ENCODE peak calls at places on chromosome 6, in five cellular contexts. I is psoas muscle; K is NCI-H1105 treated with DMSO at 0.1 percent for 48 hours; Z is stimulated activated CD4-positive, alpha-beta T cell treated with anti-CD3 and anti-CD28 coated beads, TNF-alpha, amount 100 ng/mL, for 1 hour; S is ecto neural progenitor cell. G is an unnamed sample.

GRCh38 chr6:90179190-90180169 is 117.2 kb downstream of the BACH2 start:
- DNase-seq in Z (no peak), K (no peak), I (no peak), S (no peak), G (no peak)

GRCh38 chr6:46888578-46888977 is 33.2 kb downstream of the ADGRF5 start:
- DNase-seq in S (no peak), I (no peak), Z (no peak), K (no peak), G (no peak)

GRCh38 chr6:443621-444175 is 52.1 kb downstream of the IRF4 start:
- DNase-seq in Z (no peak), I (no peak), S (no peak), K (no peak), G (no peak)

GRCh38 chr6:73823046-73823735 is 127.2 kb downstream of the CD109 start:
- DNase-seq in I (no peak), K (peak; percentile 50), S (no peak), Z (no peak), G (no peak)

GRCh38 chr6:16731503-16732018 is 29.7 kb downstream of the ATXN1 start:
- DNase-seq in K (peak; percentile 16), S (no peak), I (no peak), Z (no peak), G (no peak)

GRCh38 chr6:6332240-6332639 is 11.8 kb upstream of the F13A1 start:
- DNase-seq in I (no peak), Z (no peak), S (no peak), K (no peak), G (no peak)

GRCh38 chr6:38179794-38180430 is 360.4 kb downstream of the ZFAND3 start:
- DNase-seq in Z (no peak), K (no peak), I (no peak), S (peak; percentile 30), G (no peak)

GRCh38 chr6:156720739-156721714 is 56.2 kb upstream of the ARID1B start:
- DNase-seq in K (peak; percentile 85), Z (no peak), S (no peak), I (no peak), G (no peak)

GRCh38 chr6:162615016-162615717 is 112.4 kb downstream of the PRKN start:
- DNase-seq in S (no peak), Z (no peak), I (no peak), K (no peak), G (no peak)

GRCh38 chr6:53862517-53863457 is 68.0 kb downstream of the LRRC1 start:
- DNase-seq in S (no peak), I (no peak), K (no peak), Z (no peak), G (no peak)

GRCh38 chr6:11320914-11321549 is 88.6 kb upstream of the NEDD9 start:
- DNase-seq in S (no peak), Z (no peak), K (no peak), I (no peak), G (no peak)

GRCh38 chr6:105364243-105364642 is 38.6 kb downstream of the PREP start:
- DNase-seq in I (no peak), Z (no peak), S (no peak), K (no peak), G (no peak)

GRCh38 chr6:136424901-136425300 is 125.3 kb downstream of the MAP7 start:
- DNase-seq in Z (no peak), K (no peak), S (no peak), I (no peak), G (no peak)

GRCh38 chr6:62891065-62891647 is 320.1 kb upstream of the FKBP1C start:
- DNase-seq in Z (no peak), S (no peak), K (peak; percentile 6), I (no peak), G (no peak)

GRCh38 chr6:75157336-75157735 is 48.5 kb downstream of the COL12A1 start:
- DNase-seq in Z (no peak), S (no peak), I (no peak), K (no peak), G (no peak)

G was measured in nephron progenitor cell.